ENCODE peak calls at places on chromosomes 16 and 17, in ten cellular contexts. One of them, this sample, is unnamed.

GRCh38 chr17:7956208-7956965 is 24.4 kb downstream of the CNTROB start:
- DNase-seq in epithelial cell of esophagus: no peak
- DNase-seq in skeletal muscle cell: peak
- DNase-seq in stimulated activated CD4-positive, alpha-beta T cell treated with anti-CD3 and anti-CD28 coated beads, Interleukin-2, amount 100 ng/mL, for 24 hours: no peak
- DNase-seq in osteocyte: no peak
- DNase-seq in activated CD4-positive, alpha-beta T cell treated with anti-CD3 and anti-CD28 coated beads, Interleukin-2, amount 50 U/mL, for 48 hours: no peak
- DNase-seq in natural killer cell treated with Interleukin-12 subunit alpha and Interleukin-12 subunit beta and Interleukin-15 and Interleukin-18, amount 100 ng/mL, for 72 hours: no peak
- DNase-seq in HuH-7: no peak
- DNase-seq in stimulated activated naive B cell treated with anti-CD40 and anti-IgM and Interleukin-4, amounts not matched to agents 10 μg/mL and 1 μg/mL and 100 μg/mL, for 72 hours: no peak
- DNase-seq in hypothalamus: no peak
- DNase-seq in this sample: no peak

GRCh38 chr17:61528171-61528570 is 62.8 kb downstream of the NACA2 start:
- DNase-seq in natural killer cell treated with Interleukin-12 subunit alpha and Interleukin-12 subunit beta and Interleukin-15 and Interleukin-18, amount 100 ng/mL, for 72 hours: no peak
- DNase-seq in stimulated activated CD4-positive, alpha-beta T cell treated with anti-CD3 and anti-CD28 coated beads, Interleukin-2, amount 100 ng/mL, for 24 hours: no peak
- DNase-seq in osteocyte: no peak
- DNase-seq in epithelial cell of esophagus: no peak
- DNase-seq in hypothalamus: no peak
- DNase-seq in activated CD4-positive, alpha-beta T cell treated with anti-CD3 and anti-CD28 coated beads, Interleukin-2, amount 50 U/mL, for 48 hours: no peak
- DNase-seq in skeletal muscle cell: no peak
- DNase-seq in HuH-7: no peak
- DNase-seq in stimulated activated naive B cell treated with anti-CD40 and anti-IgM and Interleukin-4, amounts not matched to agents 10 μg/mL and 1 μg/mL and 100 μg/mL, for 72 hours: no peak
- DNase-seq in this sample: no peak

GRCh38 chr16:80120899-80121521 is 419.8 kb upstream of the DYNLRB2 start:
- DNase-seq in HuH-7: no peak
- DNase-seq in osteocyte: no peak
- DNase-seq in stimulated activated naive B cell treated with anti-CD40 and anti-IgM and Interleukin-4, amounts not matched to agents 10 μg/mL and 1 μg/mL and 100 μg/mL, for 72 hours: no peak
- DNase-seq in natural killer cell treated with Interleukin-12 subunit alpha and Interleukin-12 subunit beta and Interleukin-15 and Interleukin-18, amount 100 ng/mL, for 72 hours: no peak
- DNase-seq in activated CD4-positive, alpha-beta T cell treated with anti-CD3 and anti-CD28 coated beads, Interleukin-2, amount 50 U/mL, for 48 hours: no peak
- DNase-seq in skeletal muscle cell: no peak
- DNase-seq in stimulated activated CD4-positive, alpha-beta T cell treated with anti-CD3 and anti-CD28 coated beads, Interleukin-2, amount 100 ng/mL, for 24 hours: no peak
- DNase-seq in hypothalamus: no peak
- DNase-seq in epithelial cell of esophagus: peak
- DNase-seq in this sample: no peak

GRCh38 chr17:81402530-81402941 is 7.3 kb downstream of the BAHCC1 start:
- DNase-seq in skeletal muscle cell: no peak
- DNase-seq in hypothalamus: no peak
- DNase-seq in osteocyte: no peak
- DNase-seq in activated CD4-positive, alpha-beta T cell treated with anti-CD3 and anti-CD28 coated beads, Interleukin-2, amount 50 U/mL, for 48 hours: no peak
- DNase-seq in natural killer cell treated with Interleukin-12 subunit alpha and Interleukin-12 subunit beta and Interleukin-15 and Interleukin-18, amount 100 ng/mL, for 72 hours: no peak
- DNase-seq in epithelial cell of esophagus: no peak
- DNase-seq in HuH-7: no peak
- DNase-seq in stimulated activated naive B cell treated with anti-CD40 and anti-IgM and Interleukin-4, amounts not matched to agents 10 μg/mL and 1 μg/mL and 100 μg/mL, for 72 hours: no peak
- DNase-seq in stimulated activated CD4-positive, alpha-beta T cell treated with anti-CD3 and anti-CD28 coated beads, Interleukin-2, amount 100 ng/mL, for 24 hours: no peak
- DNase-seq in this sample: no peak

GRCh38 chr16:59224426-59224825 is 490.3 kb upstream of the GOT2 start:
- DNase-seq in stimulated activated CD4-positive, alpha-beta T cell treated with anti-CD3 and anti-CD28 coated beads, Interleukin-2, amount 100 ng/mL, for 24 hours: no peak
- DNase-seq in HuH-7: no peak
- DNase-seq in skeletal muscle cell: no peak
- DNase-seq in stimulated activated naive B cell treated with anti-CD40 and anti-IgM and Interleukin-4, amounts not matched to agents 10 μg/mL and 1 μg/mL and 100 μg/mL, for 72 hours: no peak
- DNase-seq in epithelial cell of esophagus: no peak
- DNase-seq in osteocyte: no peak
- DNase-seq in natural killer cell treated with Interleukin-12 subunit alpha and Interleukin-12 subunit beta and Interleukin-15 and Interleukin-18, amount 100 ng/mL, for 72 hours: no peak
- DNase-seq in activated CD4-positive, alpha-beta T cell treated with anti-CD3 and anti-CD28 coated beads, Interleukin-2, amount 50 U/mL, for 48 hours: no peak
- DNase-seq in hypothalamus: no peak
- DNase-seq in this sample: no peak

GRCh38 chr16:2866422-2866821 is 8.5 kb upstream of the PRSS22 start:
- DNase-seq in hypothalamus: no peak
- DNase-seq in HuH-7: no peak
- DNase-seq in skeletal muscle cell: no peak
- DNase-seq in osteocyte: no peak
- DNase-seq in activated CD4-positive, alpha-beta T cell treated with anti-CD3 and anti-CD28 coated beads, Interleukin-2, amount 50 U/mL, for 48 hours: no peak
- DNase-seq in stimulated activated CD4-positive, alpha-beta T cell treated with anti-CD3 and anti-CD28 coated beads, Interleukin-2, amount 100 ng/mL, for 24 hours: no peak
- DNase-seq in natural killer cell treated with Interleukin-12 subunit alpha and Interleukin-12 subunit beta and Interleukin-15 and Interleukin-18, amount 100 ng/mL, for 72 hours: no peak
- DNase-seq in stimulated activated naive B cell treated with anti-CD40 and anti-IgM and Interleukin-4, amounts not matched to agents 10 μg/mL and 1 μg/mL and 100 μg/mL, for 72 hours: no peak
- DNase-seq in epithelial cell of esophagus: no peak
- DNase-seq in this sample: no peak

GRCh38 chr17:37518816-37519215 is 29.1 kb downstream of the DUSP14 start:
- DNase-seq in stimulated activated naive B cell treated with anti-CD40 and anti-IgM and Interleukin-4, amounts not matched to agents 10 μg/mL and 1 μg/mL and 100 μg/mL, for 72 hours: no peak
- DNase-seq in epithelial cell of esophagus: no peak
- DNase-seq in HuH-7: no peak
- DNase-seq in natural killer cell treated with Interleukin-12 subunit alpha and Interleukin-12 subunit beta and Interleukin-15 and Interleukin-18, amount 100 ng/mL, for 72 hours: no peak
- DNase-seq in skeletal muscle cell: no peak
- DNase-seq in hypothalamus: no peak
- DNase-seq in stimulated activated CD4-positive, alpha-beta T cell treated with anti-CD3 and anti-CD28 coated beads, Interleukin-2, amount 100 ng/mL, for 24 hours: no peak
- DNase-seq in osteocyte: no peak
- DNase-seq in activated CD4-positive, alpha-beta T cell treated with anti-CD3 and anti-CD28 coated beads, Interleukin-2, amount 50 U/mL, for 48 hours: no peak
- DNase-seq in this sample: no peak

GRCh38 chr17:46742539-46743270 is 75.8 kb downstream of the WNT3 start:
- DNase-seq in osteocyte: no peak
- DNase-seq in epithelial cell of esophagus: peak
- DNase-seq in stimulated activated CD4-positive, alpha-beta T cell treated with anti-CD3 and anti-CD28 coated beads, Interleukin-2, amount 100 ng/mL, for 24 hours: no peak
- DNase-seq in activated CD4-positive, alpha-beta T cell treated with anti-CD3 and anti-CD28 coated beads, Interleukin-2, amount 50 U/mL, for 48 hours: no peak
- DNase-seq in HuH-7: no peak
- DNase-seq in hypothalamus: no peak
- DNase-seq in natural killer cell treated with Interleukin-12 subunit alpha and Interleukin-12 subunit beta and Interleukin-15 and Interleukin-18, amount 100 ng/mL, for 72 hours: no peak
- DNase-seq in stimulated activated naive B cell treated with anti-CD40 and anti-IgM and Interleukin-4, amounts not matched to agents 10 μg/mL and 1 μg/mL and 100 μg/mL, for 72 hours: no peak
- DNase-seq in skeletal muscle cell: peak
- DNase-seq in this sample: no peak

GRCh38 chr16:12087901-12088364 is 111.4 kb downstream of the SNX29 start:
- DNase-seq in skeletal muscle cell: no peak
- DNase-seq in stimulated activated CD4-positive, alpha-beta T cell treated with anti-CD3 and anti-CD28 coated beads, Interleukin-2, amount 100 ng/mL, for 24 hours: no peak
- DNase-seq in hypothalamus: no peak
- DNase-seq in natural killer cell treated with Interleukin-12 subunit alpha and Interleukin-12 subunit beta and Interleukin-15 and Interleukin-18, amount 100 ng/mL, for 72 hours: no peak
- DNase-seq in osteocyte: no peak
- DNase-seq in HuH-7: no peak
- DNase-seq in stimulated activated naive B cell treated with anti-CD40 and anti-IgM and Interleukin-4, amounts not matched to agents 10 μg/mL and 1 μg/mL and 100 μg/mL, for 72 hours: peak
- DNase-seq in activated CD4-positive, alpha-beta T cell treated with anti-CD3 and anti-CD28 coated beads, Interleukin-2, amount 50 U/mL, for 48 hours: no peak
- DNase-seq in epithelial cell of esophagus: peak
- DNase-seq in this sample: no peak

GRCh38 chr16:12412252-12412651 is 391.4 kb downstream of the CPPED1 start:
- DNase-seq in hypothalamus: no peak
- DNase-seq in skeletal muscle cell: no peak
- DNase-seq in osteocyte: no peak
- DNase-seq in natural killer cell treated with Interleukin-12 subunit alpha and Interleukin-12 subunit beta and Interleukin-15 and Interleukin-18, amount 100 ng/mL, for 72 hours: no peak
- DNase-seq in stimulated activated CD4-positive, alpha-beta T cell treated with anti-CD3 and anti-CD28 coated beads, Interleukin-2, amount 100 ng/mL, for 24 hours: no peak
- DNase-seq in activated CD4-positive, alpha-beta T cell treated with anti-CD3 and anti-CD28 coated beads, Interleukin-2, amount 50 U/mL, for 48 hours: no peak
- DNase-seq in epithelial cell of esophagus: no peak
- DNase-seq in HuH-7: no peak
- DNase-seq in stimulated activated naive B cell treated with anti-CD40 and anti-IgM and Interleukin-4, amounts not matched to agents 10 μg/mL and 1 μg/mL and 100 μg/mL, for 72 hours: no peak
- DNase-seq in this sample: no peak

GRCh38 chr17:14289162-14289561 is 11.7 kb upstream of the HS3ST3B1 start:
- DNase-seq in skeletal muscle cell: no peak
- DNase-seq in stimulated activated naive B cell treated with anti-CD40 and anti-IgM and Interleukin-4, amounts not matched to agents 10 μg/mL and 1 μg/mL and 100 μg/mL, for 72 hours: no peak
- DNase-seq in osteocyte: no peak
- DNase-seq in stimulated activated CD4-positive, alpha-beta T cell treated with anti-CD3 and anti-CD28 coated beads, Interleukin-2, amount 100 ng/mL, for 24 hours: no peak
- DNase-seq in HuH-7: no peak
- DNase-seq in epithelial cell of esophagus: peak
- DNase-seq in hypothalamus: no peak
- DNase-seq in activated CD4-positive, alpha-beta T cell treated with anti-CD3 and anti-CD28 coated beads, Interleukin-2, amount 50 U/mL, for 48 hours: no peak
- DNase-seq in natural killer cell treated with Interleukin-12 subunit alpha and Interleukin-12 subunit beta and Interleukin-15 and Interleukin-18, amount 100 ng/mL, for 72 hours: no peak
- DNase-seq in this sample: no peak

GRCh38 chr17:731943-732787 is at the start of gene TLCD3A:
- DNase-seq in activated CD4-positive, alpha-beta T cell treated with anti-CD3 and anti-CD28 coated beads, Interleukin-2, amount 50 U/mL, for 48 hours: peak
- DNase-seq in hypothalamus: no peak
- DNase-seq in natural killer cell treated with Interleukin-12 subunit alpha and Interleukin-12 subunit beta and Interleukin-15 and Interleukin-18, amount 100 ng/mL, for 72 hours: peak
- DNase-seq in epithelial cell of esophagus: peak
- DNase-seq in osteocyte: peak
- DNase-seq in skeletal muscle cell: no peak
- DNase-seq in stimulated activated CD4-positive, alpha-beta T cell treated with anti-CD3 and anti-CD28 coated beads, Interleukin-2, amount 100 ng/mL, for 24 hours: peak
- DNase-seq in stimulated activated naive B cell treated with anti-CD40 and anti-IgM and Interleukin-4, amounts not matched to agents 10 μg/mL and 1 μg/mL and 100 μg/mL, for 72 hours: peak
- DNase-seq in HuH-7: peak
- DNase-seq in this sample: no peak

GRCh38 chr17:45870342-45870974 is 23.9 kb upstream of the MAPT start:
- DNase-seq in stimulated activated naive B cell treated with anti-CD40 and anti-IgM and Interleukin-4, amounts not matched to agents 10 μg/mL and 1 μg/mL and 100 μg/mL, for 72 hours: no peak
- DNase-seq in skeletal muscle cell: no peak
- DNase-seq in epithelial cell of esophagus: no peak
- DNase-seq in osteocyte: no peak
- DNase-seq in stimulated activated CD4-positive, alpha-beta T cell treated with anti-CD3 and anti-CD28 coated beads, Interleukin-2, amount 100 ng/mL, for 24 hours: no peak
- DNase-seq in natural killer cell treated with Interleukin-12 subunit alpha and Interleukin-12 subunit beta and Interleukin-15 and Interleukin-18, amount 100 ng/mL, for 72 hours: no peak
- DNase-seq in HuH-7: no peak
- DNase-seq in activated CD4-positive, alpha-beta T cell treated with anti-CD3 and anti-CD28 coated beads, Interleukin-2, amount 50 U/mL, for 48 hours: no peak
- DNase-seq in hypothalamus: no peak
- DNase-seq in this sample: no peak

GRCh38 chr17:38752930-38753506 is 477 bp downstream of the PSMB3 start:
- DNase-seq in stimulated activated CD4-positive, alpha-beta T cell treated with anti-CD3 and anti-CD28 coated beads, Interleukin-2, amount 100 ng/mL, for 24 hours: no peak
- DNase-seq in epithelial cell of esophagus: no peak
- DNase-seq in natural killer cell treated with Interleukin-12 subunit alpha and Interleukin-12 subunit beta and Interleukin-15 and Interleukin-18, amount 100 ng/mL, for 72 hours: no peak
- DNase-seq in skeletal muscle cell: no peak
- DNase-seq in hypothalamus: no peak
- DNase-seq in stimulated activated naive B cell treated with anti-CD40 and anti-IgM and Interleukin-4, amounts not matched to agents 10 μg/mL and 1 μg/mL and 100 μg/mL, for 72 hours: no peak
- DNase-seq in osteocyte: no peak
- DNase-seq in activated CD4-positive, alpha-beta T cell treated with anti-CD3 and anti-CD28 coated beads, Interleukin-2, amount 50 U/mL, for 48 hours: no peak
- DNase-seq in HuH-7: no peak
- DNase-seq in this sample: no peak

GRCh38 chr17:8630802-8631553 is 453 bp upstream of the MYH10 start:
- DNase-seq in stimulated activated naive B cell treated with anti-CD40 and anti-IgM and Interleukin-4, amounts not matched to agents 10 μg/mL and 1 μg/mL and 100 μg/mL, for 72 hours: peak
- DNase-seq in HuH-7: peak
- DNase-seq in activated CD4-positive, alpha-beta T cell treated with anti-CD3 and anti-CD28 coated beads, Interleukin-2, amount 50 U/mL, for 48 hours: peak
- DNase-seq in hypothalamus: peak
- DNase-seq in natural killer cell treated with Interleukin-12 subunit alpha and Interleukin-12 subunit beta and Interleukin-15 and Interleukin-18, amount 100 ng/mL, for 72 hours: peak
- DNase-seq in epithelial cell of esophagus: peak
- DNase-seq in skeletal muscle cell: peak
- DNase-seq in stimulated activated CD4-positive, alpha-beta T cell treated with anti-CD3 and anti-CD28 coated beads, Interleukin-2, amount 100 ng/mL, for 24 hours: peak
- DNase-seq in osteocyte: peak
- DNase-seq in this sample: peak

GRCh38 chr16:80114699-80115098 is 426.1 kb upstream of the DYNLRB2 start:
- DNase-seq in natural killer cell treated with Interleukin-12 subunit alpha and Interleukin-12 subunit beta and Interleukin-15 and Interleukin-18, amount 100 ng/mL, for 72 hours: no peak
- DNase-seq in osteocyte: no peak
- DNase-seq in HuH-7: no peak
- DNase-seq in stimulated activated CD4-positive, alpha-beta T cell treated with anti-CD3 and anti-CD28 coated beads, Interleukin-2, amount 100 ng/mL, for 24 hours: no peak
- DNase-seq in epithelial cell of esophagus: peak
- DNase-seq in activated CD4-positive, alpha-beta T cell treated with anti-CD3 and anti-CD28 coated beads, Interleukin-2, amount 50 U/mL, for 48 hours: no peak
- DNase-seq in skeletal muscle cell: no peak
- DNase-seq in hypothalamus: no peak
- DNase-seq in stimulated activated naive B cell treated with anti-CD40 and anti-IgM and Interleukin-4, amounts not matched to agents 10 μg/mL and 1 μg/mL and 100 μg/mL, for 72 hours: no peak
- DNase-seq in this sample: no peak

GRCh38 chr17:2123467-2124251 is 68.8 kb downstream of the HIC1 start:
- DNase-seq in skeletal muscle cell: no peak
- DNase-seq in stimulated activated CD4-positive, alpha-beta T cell treated with anti-CD3 and anti-CD28 coated beads, Interleukin-2, amount 100 ng/mL, for 24 hours: no peak
- DNase-seq in natural killer cell treated with Interleukin-12 subunit alpha and Interleukin-12 subunit beta and Interleukin-15 and Interleukin-18, amount 100 ng/mL, for 72 hours: no peak
- DNase-seq in activated CD4-positive, alpha-beta T cell treated with anti-CD3 and anti-CD28 coated beads, Interleukin-2, amount 50 U/mL, for 48 hours: no peak
- DNase-seq in osteocyte: no peak
- DNase-seq in stimulated activated naive B cell treated with anti-CD40 and anti-IgM and Interleukin-4, amounts not matched to agents 10 μg/mL and 1 μg/mL and 100 μg/mL, for 72 hours: no peak
- DNase-seq in epithelial cell of esophagus: peak
- DNase-seq in HuH-7: no peak
- DNase-seq in hypothalamus: peak
- DNase-seq in this sample: no peak

GRCh38 chr17:64575431-64575830 is 68.7 kb downstream of the CEP95 start:
- DNase-seq in hypothalamus: no peak
- DNase-seq in stimulated activated CD4-positive, alpha-beta T cell treated with anti-CD3 and anti-CD28 coated beads, Interleukin-2, amount 100 ng/mL, for 24 hours: no peak
- DNase-seq in activated CD4-positive, alpha-beta T cell treated with anti-CD3 and anti-CD28 coated beads, Interleukin-2, amount 50 U/mL, for 48 hours: no peak
- DNase-seq in epithelial cell of esophagus: no peak
- DNase-seq in skeletal muscle cell: no peak
- DNase-seq in stimulated activated naive B cell treated with anti-CD40 and anti-IgM and Interleukin-4, amounts not matched to agents 10 μg/mL and 1 μg/mL and 100 μg/mL, for 72 hours: no peak
- DNase-seq in osteocyte: no peak
- DNase-seq in HuH-7: no peak
- DNase-seq in natural killer cell treated with Interleukin-12 subunit alpha and Interleukin-12 subunit beta and Interleukin-15 and Interleukin-18, amount 100 ng/mL, for 72 hours: no peak
- DNase-seq in this sample: no peak

GRCh38 chr16:11907160-11907970 is 8.4 kb downstream of the GSPT1 start:
- DNase-seq in skeletal muscle cell: no peak
- DNase-seq in stimulated activated CD4-positive, alpha-beta T cell treated with anti-CD3 and anti-CD28 coated beads, Interleukin-2, amount 100 ng/mL, for 24 hours: no peak
- DNase-seq in stimulated activated naive B cell treated with anti-CD40 and anti-IgM and Interleukin-4, amounts not matched to agents 10 μg/mL and 1 μg/mL and 100 μg/mL, for 72 hours: no peak
- DNase-seq in activated CD4-positive, alpha-beta T cell treated with anti-CD3 and anti-CD28 coated beads, Interleukin-2, amount 50 U/mL, for 48 hours: no peak
- DNase-seq in hypothalamus: no peak
- DNase-seq in osteocyte: no peak
- DNase-seq in epithelial cell of esophagus: no peak
- DNase-seq in HuH-7: no peak
- DNase-seq in natural killer cell treated with Interleukin-12 subunit alpha and Interleukin-12 subunit beta and Interleukin-15 and Interleukin-18, amount 100 ng/mL, for 72 hours: no peak
- DNase-seq in this sample: no peak

GRCh38 chr17:77408284-77408683 is 267.5 kb downstream of the SEC14L1 start:
- DNase-seq in stimulated activated CD4-positive, alpha-beta T cell treated with anti-CD3 and anti-CD28 coated beads, Interleukin-2, amount 100 ng/mL, for 24 hours: no peak
- DNase-seq in natural killer cell treated with Interleukin-12 subunit alpha and Interleukin-12 subunit beta and Interleukin-15 and Interleukin-18, amount 100 ng/mL, for 72 hours: no peak
- DNase-seq in stimulated activated naive B cell treated with anti-CD40 and anti-IgM and Interleukin-4, amounts not matched to agents 10 μg/mL and 1 μg/mL and 100 μg/mL, for 72 hours: no peak
- DNase-seq in activated CD4-positive, alpha-beta T cell treated with anti-CD3 and anti-CD28 coated beads, Interleukin-2, amount 50 U/mL, for 48 hours: no peak
- DNase-seq in osteocyte: no peak
- DNase-seq in epithelial cell of esophagus: no peak
- DNase-seq in skeletal muscle cell: no peak
- DNase-seq in hypothalamus: no peak
- DNase-seq in HuH-7: no peak
- DNase-seq in this sample: no peak

GRCh38 chr17:62847426-62847825 is 39.3 kb upstream of the MARCHF10 start:
- DNase-seq in stimulated activated CD4-positive, alpha-beta T cell treated with anti-CD3 and anti-CD28 coated beads, Interleukin-2, amount 100 ng/mL, for 24 hours: no peak
- DNase-seq in activated CD4-positive, alpha-beta T cell treated with anti-CD3 and anti-CD28 coated beads, Interleukin-2, amount 50 U/mL, for 48 hours: no peak
- DNase-seq in hypothalamus: no peak
- DNase-seq in natural killer cell treated with Interleukin-12 subunit alpha and Interleukin-12 subunit beta and Interleukin-15 and Interleukin-18, amount 100 ng/mL, for 72 hours: no peak
- DNase-seq in stimulated activated naive B cell treated with anti-CD40 and anti-IgM and Interleukin-4, amounts not matched to agents 10 μg/mL and 1 μg/mL and 100 μg/mL, for 72 hours: no peak
- DNase-seq in epithelial cell of esophagus: no peak
- DNase-seq in skeletal muscle cell: no peak
- DNase-seq in HuH-7: no peak
- DNase-seq in osteocyte: peak
- DNase-seq in this sample: no peak

GRCh38 chr17:42842286-42842685 is 2.1 kb upstream of the AOC2 start:
- DNase-seq in hypothalamus: no peak
- DNase-seq in activated CD4-positive, alpha-beta T cell treated with anti-CD3 and anti-CD28 coated beads, Interleukin-2, amount 50 U/mL, for 48 hours: no peak
- DNase-seq in natural killer cell treated with Interleukin-12 subunit alpha and Interleukin-12 subunit beta and Interleukin-15 and Interleukin-18, amount 100 ng/mL, for 72 hours: no peak
- DNase-seq in epithelial cell of esophagus: no peak
- DNase-seq in stimulated activated naive B cell treated with anti-CD40 and anti-IgM and Interleukin-4, amounts not matched to agents 10 μg/mL and 1 μg/mL and 100 μg/mL, for 72 hours: no peak
- DNase-seq in skeletal muscle cell: no peak
- DNase-seq in HuH-7: no peak
- DNase-seq in stimulated activated CD4-positive, alpha-beta T cell treated with anti-CD3 and anti-CD28 coated beads, Interleukin-2, amount 100 ng/mL, for 24 hours: no peak
- DNase-seq in osteocyte: no peak
- DNase-seq in this sample: no peak

GRCh38 chr17:43627657-43628650 is 33.8 kb downstream of the MEOX1 start:
- DNase-seq in osteocyte: no peak
- DNase-seq in stimulated activated CD4-positive, alpha-beta T cell treated with anti-CD3 and anti-CD28 coated beads, Interleukin-2, amount 100 ng/mL, for 24 hours: no peak
- DNase-seq in hypothalamus: no peak
- DNase-seq in skeletal muscle cell: no peak
- DNase-seq in activated CD4-positive, alpha-beta T cell treated with anti-CD3 and anti-CD28 coated beads, Interleukin-2, amount 50 U/mL, for 48 hours: no peak
- DNase-seq in epithelial cell of esophagus: no peak
- DNase-seq in natural killer cell treated with Interleukin-12 subunit alpha and Interleukin-12 subunit beta and Interleukin-15 and Interleukin-18, amount 100 ng/mL, for 72 hours: no peak
- DNase-seq in HuH-7: no peak
- DNase-seq in stimulated activated naive B cell treated with anti-CD40 and anti-IgM and Interleukin-4, amounts not matched to agents 10 μg/mL and 1 μg/mL and 100 μg/mL, for 72 hours: no peak
- DNase-seq in this sample: no peak

GRCh38 chr16:69057400-69058378 is 47.8 kb upstream of the HAS3 start:
- DNase-seq in hypothalamus: no peak
- DNase-seq in skeletal muscle cell: peak
- DNase-seq in stimulated activated CD4-positive, alpha-beta T cell treated with anti-CD3 and anti-CD28 coated beads, Interleukin-2, amount 100 ng/mL, for 24 hours: no peak
- DNase-seq in stimulated activated naive B cell treated with anti-CD40 and anti-IgM and Interleukin-4, amounts not matched to agents 10 μg/mL and 1 μg/mL and 100 μg/mL, for 72 hours: no peak
- DNase-seq in epithelial cell of esophagus: peak
- DNase-seq in activated CD4-positive, alpha-beta T cell treated with anti-CD3 and anti-CD28 coated beads, Interleukin-2, amount 50 U/mL, for 48 hours: no peak
- DNase-seq in osteocyte: no peak
- DNase-seq in HuH-7: no peak
- DNase-seq in natural killer cell treated with Interleukin-12 subunit alpha and Interleukin-12 subunit beta and Interleukin-15 and Interleukin-18, amount 100 ng/mL, for 72 hours: no peak
- DNase-seq in this sample: no peak

GRCh38 chr16:57507414-57508083 is 21.3 kb upstream of the DOK4 start:
- DNase-seq in hypothalamus: no peak
- DNase-seq in skeletal muscle cell: no peak
- DNase-seq in natural killer cell treated with Interleukin-12 subunit alpha and Interleukin-12 subunit beta and Interleukin-15 and Interleukin-18, amount 100 ng/mL, for 72 hours: peak
- DNase-seq in HuH-7: no peak
- DNase-seq in stimulated activated naive B cell treated with anti-CD40 and anti-IgM and Interleukin-4, amounts not matched to agents 10 μg/mL and 1 μg/mL and 100 μg/mL, for 72 hours: no peak
- DNase-seq in epithelial cell of esophagus: no peak
- DNase-seq in activated CD4-positive, alpha-beta T cell treated with anti-CD3 and anti-CD28 coated beads, Interleukin-2, amount 50 U/mL, for 48 hours: no peak
- DNase-seq in osteocyte: no peak
- DNase-seq in stimulated activated CD4-positive, alpha-beta T cell treated with anti-CD3 and anti-CD28 coated beads, Interleukin-2, amount 100 ng/mL, for 24 hours: no peak
- DNase-seq in this sample: no peak

GRCh38 chr16:649646-650045 is 481 bp downstream of the WDR90 start:
- DNase-seq in osteocyte: no peak
- DNase-seq in stimulated activated naive B cell treated with anti-CD40 and anti-IgM and Interleukin-4, amounts not matched to agents 10 μg/mL and 1 μg/mL and 100 μg/mL, for 72 hours: no peak
- DNase-seq in HuH-7: no peak
- DNase-seq in activated CD4-positive, alpha-beta T cell treated with anti-CD3 and anti-CD28 coated beads, Interleukin-2, amount 50 U/mL, for 48 hours: peak
- DNase-seq in epithelial cell of esophagus: no peak
- DNase-seq in natural killer cell treated with Interleukin-12 subunit alpha and Interleukin-12 subunit beta and Interleukin-15 and Interleukin-18, amount 100 ng/mL, for 72 hours: no peak
- DNase-seq in skeletal muscle cell: no peak
- DNase-seq in stimulated activated CD4-positive, alpha-beta T cell treated with anti-CD3 and anti-CD28 coated beads, Interleukin-2, amount 100 ng/mL, for 24 hours: no peak
- DNase-seq in hypothalamus: no peak
- DNase-seq in this sample: no peak

GRCh38 chr16:70430667-70431536 is 8.0 kb downstream of the ST3GAL2 start:
- DNase-seq in osteocyte: no peak
- DNase-seq in activated CD4-positive, alpha-beta T cell treated with anti-CD3 and anti-CD28 coated beads, Interleukin-2, amount 50 U/mL, for 48 hours: peak
- DNase-seq in skeletal muscle cell: no peak
- DNase-seq in stimulated activated naive B cell treated with anti-CD40 and anti-IgM and Interleukin-4, amounts not matched to agents 10 μg/mL and 1 μg/mL and 100 μg/mL, for 72 hours: peak
- DNase-seq in stimulated activated CD4-positive, alpha-beta T cell treated with anti-CD3 and anti-CD28 coated beads, Interleukin-2, amount 100 ng/mL, for 24 hours: peak
- DNase-seq in epithelial cell of esophagus: peak
- DNase-seq in HuH-7: no peak
- DNase-seq in natural killer cell treated with Interleukin-12 subunit alpha and Interleukin-12 subunit beta and Interleukin-15 and Interleukin-18, amount 100 ng/mL, for 72 hours: peak
- DNase-seq in hypothalamus: no peak
- DNase-seq in this sample: peak

GRCh38 chr16:84190731-84191388 is at the start of gene ADAD2:
- DNase-seq in stimulated activated CD4-positive, alpha-beta T cell treated with anti-CD3 and anti-CD28 coated beads, Interleukin-2, amount 100 ng/mL, for 24 hours: no peak
- DNase-seq in osteocyte: no peak
- DNase-seq in skeletal muscle cell: no peak
- DNase-seq in hypothalamus: no peak
- DNase-seq in activated CD4-positive, alpha-beta T cell treated with anti-CD3 and anti-CD28 coated beads, Interleukin-2, amount 50 U/mL, for 48 hours: peak
- DNase-seq in natural killer cell treated with Interleukin-12 subunit alpha and Interleukin-12 subunit beta and Interleukin-15 and Interleukin-18, amount 100 ng/mL, for 72 hours: no peak
- DNase-seq in stimulated activated naive B cell treated with anti-CD40 and anti-IgM and Interleukin-4, amounts not matched to agents 10 μg/mL and 1 μg/mL and 100 μg/mL, for 72 hours: no peak
- DNase-seq in epithelial cell of esophagus: no peak
- DNase-seq in HuH-7: no peak
- DNase-seq in this sample: no peak

This sample was measured in GM12864.